ENCODE peak calls at places on chromosomes 1 and 21, in four cellular contexts. B is adrenal gland, E is sigmoid colon, M is esophagus muscularis mucosa. D is an unnamed sample.

GRCh38 chr1:156487862-156488261 is 12.7 kb downstream of the MEF2D start:
- DNase-seq in B (peak; percentile 43), E (no peak), M (no peak), D (no peak)

GRCh38 chr21:15112858-15113257 is 48.1 kb upstream of the NRIP1 start:
- DNase-seq in B (no peak), E (no peak), M (no peak), D (no peak)

GRCh38 chr1:110003747-110004428 is 19.3 kb downstream of the AHCYL1 start:
- DNase-seq in B (peak; percentile 80), E (peak; percentile 92), M (no peak), D (peak; percentile 91)

GRCh38 chr1:27360159-27361043 is 6.4 kb downstream of the MAP3K6 start:
- DNase-seq in B (peak; percentile 36), E (no peak), M (no peak), D (no peak)

GRCh38 chr1:24898152-24898908 is 31.7 kb downstream of the RUNX3 start:
- DNase-seq in B (peak; percentile 65), E (no peak), M (no peak), D (no peak)

GRCh38 chr1:22830747-22831340 is 120.2 kb downstream of the EPHB2 start:
- DNase-seq in B (no peak), E (no peak), M (no peak), D (no peak)

GRCh38 chr1:1081311-1082238 is 7.5 kb upstream of the RNF223 start:
- DNase-seq in B (no peak), E (peak; percentile 62), M (no peak), D (no peak)

GRCh38 chr1:1616045-1616821 is 933 bp downstream of the MIB2 start:
- DNase-seq in B (peak; percentile 69), E (no peak), M (no peak), D (no peak)

GRCh38 chr1:47650205-47650604 is 212.4 kb downstream of the FOXD2 start:
- DNase-seq in B (no peak), E (peak; percentile 27), M (no peak), D (no peak)

GRCh38 chr1:114695430-114696093 is at the start of gene AMPD1:
- DNase-seq in B (no peak), E (no peak), M (no peak), D (no peak)

GRCh38 chr1:20380616-20381035 is 90.0 kb downstream of the VWA5B1 start:
- DNase-seq in B (peak; percentile 75), E (peak; percentile 64), M (no peak), D (no peak)

GRCh38 chr1:9413143-9413876 is 120.6 kb downstream of the SPSB1 start:
- DNase-seq in B (peak; percentile 72), E (peak; percentile 89), M (no peak), D (peak; percentile 78)

GRCh38 chr1:107793896-107794440 is 171.0 kb downstream of the VAV3 start:
- DNase-seq in B (no peak), E (no peak), M (no peak), D (no peak)

GRCh38 chr1:70864302-70864701 is 183.3 kb downstream of the PTGER3 start:
- DNase-seq in B (no peak), E (no peak), M (no peak), D (no peak)

GRCh38 chr1:201149400-201149799 is 4.9 kb downstream of the TMEM9 start:
- DNase-seq in B (no peak), E (no peak), M (no peak), D (no peak)

GRCh38 chr1:172940170-172940855 is 110.4 kb downstream of the TNFSF18 start:
- DNase-seq in B (no peak), E (no peak), M (no peak), D (no peak)

DNA sequence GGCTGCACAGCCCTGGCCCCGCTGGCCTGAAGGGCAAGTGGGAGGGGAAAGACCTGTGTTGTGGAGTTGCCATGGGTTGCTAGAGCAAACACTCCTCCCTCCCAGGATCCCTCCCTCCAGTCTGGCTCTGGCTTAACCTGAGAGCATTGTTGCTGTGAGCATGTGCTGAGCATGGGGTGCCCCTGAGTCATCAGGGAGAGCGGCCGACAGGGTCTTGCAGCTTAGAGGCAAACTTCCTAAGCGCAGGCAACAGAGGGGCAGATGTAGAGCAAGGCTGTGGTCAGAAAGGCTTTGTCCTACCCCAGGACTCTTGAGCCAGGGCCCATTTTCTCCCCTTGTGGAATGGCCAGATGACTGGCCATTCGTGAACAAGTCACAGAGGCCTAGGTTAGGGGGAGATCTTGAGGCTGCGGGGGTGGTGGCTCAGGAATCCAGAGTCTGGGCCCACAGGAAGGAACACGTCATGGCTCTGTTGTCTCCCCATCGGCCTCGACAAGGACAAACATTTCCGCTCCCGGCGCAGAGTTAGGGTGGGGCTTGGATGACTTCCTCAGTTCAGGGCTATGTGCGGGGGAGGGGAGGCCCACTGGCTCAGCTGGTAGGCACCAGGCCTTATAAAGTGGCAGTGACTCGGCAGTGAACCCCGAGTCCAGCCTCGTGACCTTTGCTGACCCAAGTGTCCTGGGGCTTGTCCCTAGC is 362 bp upstream of the DYNLT4 start:
- DNase-seq in B (peak; percentile 99), E (peak; percentile 98), M (peak; percentile 99), D (peak; percentile 99)
- TF ChIP-seq POLR2A in B (no peak), E (no peak), M (no peak), D (peak; percentile 11)

GRCh38 chr1:175376194-175376593 is 183.6 kb upstream of the KIAA0040 start:
- DNase-seq in B (no peak), E (no peak), M (no peak), D (no peak)
- TF ChIP-seq CTCF in B (no peak), E (no peak), M (no peak), D (no peak)

GRCh38 chr1:223706077-223706988 is 6.0 kb upstream of the CAPN2 start:
- DNase-seq in B (peak; percentile 37), E (no peak), M (no peak), D (peak; percentile 75)

GRCh38 chr1:223703668-223704013 is 8.7 kb upstream of the CAPN2 start:
- DNase-seq in B (no peak), E (no peak), M (no peak), D (no peak)

GRCh38 chr1:223707270-223708000 is 4.9 kb upstream of the CAPN2 start:
- DNase-seq in B (peak; percentile 95), E (peak; percentile 93), M (no peak), D (peak; percentile 84)

GRCh38 chr1:223702735-223703667 is 9.3 kb upstream of the CAPN2 start:
- DNase-seq in B (no peak), E (no peak), M (no peak), D (no peak)

GRCh38 chr1:223704921-223705878 is 7.1 kb upstream of the CAPN2 start:
- DNase-seq in B (peak; percentile 31), E (no peak), M (no peak), D (no peak)
- TF ChIP-seq POLR2A in B (no peak), E (no peak), M (no peak), D (no peak)

GRCh38 chr1:203861379-203862184 is at the start of gene SNRPE:
- DNase-seq in B (peak; percentile 97), E (peak; percentile 98), M (peak; percentile 99), D (peak; percentile 96)
- TF ChIP-seq CTCF in B (peak; percentile 98), E (peak; percentile 94), M (peak; percentile 96), D (peak; percentile 97)

GRCh38 chr1:167219646-167220536 is 795 bp upstream of the POU2F1 start:
- DNase-seq in B (peak; percentile 89), E (peak; percentile 84), M (peak; percentile 93), D (peak; percentile 79)

GRCh38 chr1:167221126-167221803 is 579 bp downstream of the POU2F1 start:
- DNase-seq in B (no peak), E (no peak), M (no peak), D (no peak)

GRCh38 chr1:167223144-167224103 is 2.7 kb downstream of the POU2F1 start:
- DNase-seq in B (no peak), E (no peak), M (no peak), D (no peak)

GRCh38 chr1:167220537-167221125 is at the start of gene POU2F1:
- DNase-seq in B (peak; percentile 99), E (peak; percentile 99), M (peak; percentile 99), D (peak; percentile 100)

DNA sequence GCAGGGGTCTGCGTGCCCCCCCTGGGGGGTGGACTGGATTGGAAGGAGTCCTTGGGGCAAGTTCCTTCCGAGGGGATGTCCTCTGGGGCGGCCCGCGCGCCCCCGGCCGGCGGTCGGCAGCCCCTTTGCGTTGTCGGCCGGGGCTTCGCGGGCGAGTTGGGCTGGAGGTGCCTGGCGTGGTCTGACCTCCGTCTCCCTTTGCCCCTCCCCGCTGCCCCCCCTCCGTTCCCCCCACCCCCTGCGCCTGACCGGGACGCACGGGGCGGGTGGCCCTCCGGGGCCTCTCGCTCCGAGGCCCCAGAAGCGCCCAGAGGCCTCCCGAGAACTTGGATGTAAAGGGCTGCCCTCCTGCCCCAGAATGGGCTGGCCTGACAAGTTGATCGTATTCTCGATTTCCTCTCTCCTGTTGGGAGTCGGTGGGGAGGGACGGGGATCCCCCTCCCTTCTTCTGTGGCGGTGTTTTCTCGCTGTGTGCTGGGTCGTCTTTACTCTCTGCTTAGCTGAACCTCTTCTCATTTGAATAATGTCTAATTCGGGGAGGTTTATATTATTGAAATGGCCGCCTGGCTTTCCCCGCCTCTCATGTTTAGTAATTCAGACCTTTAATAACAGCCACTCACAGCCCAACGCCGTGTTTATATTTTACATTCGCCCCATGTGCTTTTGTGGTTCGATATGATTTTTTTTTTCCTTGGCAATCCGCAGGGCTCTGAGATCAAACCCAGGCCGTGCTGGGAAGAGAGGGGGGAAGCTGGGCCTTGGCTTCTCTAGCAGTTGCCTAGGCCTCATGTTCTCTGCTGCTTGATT is 1.3 kb downstream of the POU2F1 start:
- DNase-seq in B (peak; percentile 82), E (peak; percentile 81), M (peak; percentile 92), D (peak; percentile 50)
- TF ChIP-seq POLR2A in B (peak; percentile 92), E (peak; percentile 28), M (no peak), D (peak; percentile 53)

GRCh38 chr1:214719207-214719606 is 116.2 kb downstream of the CENPF start:
- DNase-seq in B (no peak), E (no peak), M (no peak), D (no peak)
- TF ChIP-seq CTCF in B (no peak), E (no peak), M (no peak), D (no peak)

DNA sequence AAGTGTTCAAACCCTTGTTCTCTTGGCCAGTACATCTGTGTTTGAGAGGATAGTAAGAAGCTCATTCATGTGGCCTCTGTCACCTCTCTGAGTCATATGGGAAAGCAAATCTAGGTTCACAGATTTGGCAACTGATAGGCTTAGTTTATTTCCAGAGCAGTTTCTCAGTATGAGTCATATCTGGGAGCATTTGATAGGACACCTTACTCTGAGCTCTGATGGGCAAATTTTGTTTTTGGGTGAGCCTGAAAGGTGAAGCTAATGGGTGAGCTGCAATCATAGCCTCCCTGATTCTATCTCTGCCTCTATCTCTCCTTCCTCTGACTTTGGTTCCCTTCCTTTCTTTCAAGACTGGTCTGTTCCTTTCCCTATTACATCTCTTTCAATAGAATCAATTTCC is 134.4 kb downstream of the S1PR1 start:
- DNase-seq in B (peak; percentile 55), E (no peak), M (no peak), D (no peak)
- TF ChIP-seq POLR2A in B (no peak), E (no peak), M (no peak), D (no peak)

GRCh38 chr1:206469933-206470691 is at the start of gene IKBKE:
- DNase-seq in B (peak; percentile 67), E (peak; percentile 82), M (no peak), D (peak; percentile 34)

GRCh38 chr1:206471993-206472392 is 1.7 kb downstream of the IKBKE start:
- DNase-seq in B (no peak), E (no peak), M (no peak), D (no peak)

GRCh38 chr1:206471415-206471801 is 1.1 kb downstream of the IKBKE start:
- DNase-seq in B (no peak), E (no peak), M (no peak), D (no peak)

GRCh38 chr1:206469411-206469932 is 804 bp upstream of the IKBKE start:
- DNase-seq in B (no peak), E (no peak), M (no peak), D (no peak)

GRCh38 chr1:206470692-206471414 is 577 bp downstream of the IKBKE start:
- DNase-seq in B (peak; percentile 51), E (no peak), M (no peak), D (no peak)
- TF ChIP-seq CTCF in B (peak; percentile 4), E (no peak), M (no peak), D (peak; percentile 1)

D was measured in uterus.